ENCODE peak calls at places on chromosomes 12 and 14, in six cellular contexts. L is SK-N-SH, W is sigmoid colon, S is upper lobe of left lung, H is stomach, U is K562. K is an unnamed sample.

GRCh38 chr14:38316922-38317321 is 61.0 kb upstream of the CLEC14A start:
- DNase-seq in H (no peak), U (no peak), S (no peak), L (no peak), W (no peak), K (no peak)

GRCh38 chr12:107130830-107131760 is 37.7 kb upstream of the CRY1 start:
- DNase-seq in S (no peak), W (no peak), U (no peak), L (peak; percentile 58), H (no peak), K (no peak)

GRCh38 chr12:108447168-108447840 is 67.8 kb upstream of the FICD start:
- DNase-seq in L (peak; percentile 35), U (no peak), S (no peak), W (no peak), H (no peak), K (no peak)

GRCh38 chr12:28585146-28585545 is 394.9 kb downstream of the CCDC91 start:
- DNase-seq in S (no peak), H (no peak), W (no peak), L (no peak), U (no peak), K (no peak)

GRCh38 chr12:94754653-94755052 is 104.3 kb upstream of the TMCC3 start:
- DNase-seq in H (no peak), L (no peak), U (no peak), W (no peak), S (no peak), K (no peak)

GRCh38 chr14:28242895-28243294 is 523.7 kb upstream of the FOXG1 start:
- DNase-seq in S (no peak), H (no peak), L (no peak), U (no peak), W (no peak), K (no peak)

GRCh38 chr12:50326636-50327284 is 43.4 kb upstream of the LIMA1 start:
- DNase-seq in W (no peak), L (no peak), U (no peak), H (peak; percentile 54), S (peak; percentile 76), K (peak; percentile 50)

GRCh38 chr12:810635-811415 is 58.4 kb downstream of the WNK1 start:
- DNase-seq in S (no peak), W (no peak), U (no peak), L (no peak), H (no peak), K (no peak)

GRCh38 chr12:79662046-79662811 is 28.5 kb downstream of the PAWR start:
- DNase-seq in H (no peak), S (no peak), W (no peak), L (no peak), U (no peak), K (no peak)

GRCh38 chr12:129659927-129660326 is 243.9 kb downstream of the TMEM132D start:
- DNase-seq in L (no peak), W (no peak), U (peak; percentile 61), S (no peak), H (no peak), K (peak; percentile 15)

GRCh38 chr12:112386726-112387125 is 4.5 kb upstream of the HECTD4 start:
- DNase-seq in H (no peak), U (peak; percentile 78), L (no peak), W (no peak), S (peak; percentile 26), K (no peak)

GRCh38 chr12:14577344-14577743 is 9.7 kb upstream of the PLBD1 start:
- DNase-seq in U (no peak), H (no peak), L (no peak), S (no peak), W (no peak), K (no peak)

DNA sequence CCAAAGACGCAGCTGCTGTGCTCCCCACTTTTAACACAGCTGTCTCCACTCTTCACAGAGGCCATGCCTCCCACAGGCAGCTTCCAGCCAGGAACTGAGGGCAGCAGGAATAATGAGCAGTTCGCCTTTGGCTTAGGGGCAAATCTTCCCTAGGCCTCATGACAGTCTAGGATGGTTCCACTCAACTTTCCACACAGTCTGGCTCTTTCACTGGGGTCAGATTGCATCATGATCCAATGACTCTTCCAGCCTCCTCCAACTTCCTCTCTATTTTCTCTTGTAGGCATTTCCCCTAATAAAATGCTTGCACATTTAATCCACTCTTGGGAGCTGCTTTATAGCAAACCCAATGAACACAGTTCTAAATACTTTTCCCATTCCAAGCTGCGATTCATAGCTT is 271.6 kb upstream of the ATP2B1 start:
- DNase-seq in W (no peak), U (no peak), L (no peak), S (peak; percentile 25), H (no peak), K (no peak)
- TF ChIP-seq POLR2AphosphoS5 in W (no peak), U (no peak), L (no peak), S (no peak), H (no peak), K (no peak)

GRCh38 chr12:7542813-7543212 is 39.2 kb upstream of the CD163 start:
- DNase-seq in W (no peak), H (no peak), S (no peak), U (no peak), L (no peak), K (no peak)
- TF ChIP-seq EP300 in W (no peak), H (no peak), S (no peak), U (no peak), L (no peak), K (no peak)

GRCh38 chr12:26195641-26196423 is 459 bp downstream of the SSPN start:
- DNase-seq in L (peak; percentile 78), S (no peak), W (peak; percentile 81), H (peak; percentile 44), U (no peak), K (peak; percentile 62)
- TF ChIP-seq POLR2AphosphoS5 in L (no peak), S (peak; percentile 12), W (no peak), H (no peak), U (no peak), K (no peak)

GRCh38 chr12:54253240-54253639 is 26.7 kb downstream of the CBX5 start:
- DNase-seq in S (no peak), U (no peak), H (no peak), W (no peak), L (no peak), K (no peak)

GRCh38 chr12:54251667-54252284 is 28.1 kb downstream of the CBX5 start:
- DNase-seq in L (peak; percentile 73), W (no peak), H (no peak), U (peak; percentile 66), S (no peak), K (no peak)

GRCh38 chr12:54246011-54246641 is 33.8 kb downstream of the CBX5 start:
- DNase-seq in L (no peak), S (no peak), H (no peak), W (no peak), U (no peak), K (no peak)

DNA sequence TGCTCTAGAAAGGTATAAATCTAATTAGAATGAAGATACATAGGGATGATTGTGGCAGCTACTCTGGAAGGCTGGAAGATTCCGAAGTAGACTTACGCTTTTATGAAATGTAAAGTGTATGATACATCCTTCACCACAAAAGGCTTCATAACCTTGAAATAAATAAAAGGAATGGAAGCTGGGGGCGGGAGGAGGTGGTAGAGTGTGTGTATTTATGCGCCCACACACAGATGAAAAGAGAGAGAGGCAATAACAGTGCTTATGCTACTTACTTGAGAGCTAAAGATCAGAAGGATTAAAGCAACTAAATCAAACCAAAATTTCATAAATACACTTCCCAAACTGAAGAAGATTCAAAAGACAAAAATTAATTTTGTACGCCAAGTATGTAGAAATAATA is 30.4 kb downstream of the CBX5 start:
- DNase-seq in U (no peak), S (no peak), L (no peak), H (no peak), W (no peak), K (no peak)
- TF ChIP-seq EP300 in U (no peak), S (no peak), L (no peak), H (no peak), W (no peak), K (no peak)

DNA sequence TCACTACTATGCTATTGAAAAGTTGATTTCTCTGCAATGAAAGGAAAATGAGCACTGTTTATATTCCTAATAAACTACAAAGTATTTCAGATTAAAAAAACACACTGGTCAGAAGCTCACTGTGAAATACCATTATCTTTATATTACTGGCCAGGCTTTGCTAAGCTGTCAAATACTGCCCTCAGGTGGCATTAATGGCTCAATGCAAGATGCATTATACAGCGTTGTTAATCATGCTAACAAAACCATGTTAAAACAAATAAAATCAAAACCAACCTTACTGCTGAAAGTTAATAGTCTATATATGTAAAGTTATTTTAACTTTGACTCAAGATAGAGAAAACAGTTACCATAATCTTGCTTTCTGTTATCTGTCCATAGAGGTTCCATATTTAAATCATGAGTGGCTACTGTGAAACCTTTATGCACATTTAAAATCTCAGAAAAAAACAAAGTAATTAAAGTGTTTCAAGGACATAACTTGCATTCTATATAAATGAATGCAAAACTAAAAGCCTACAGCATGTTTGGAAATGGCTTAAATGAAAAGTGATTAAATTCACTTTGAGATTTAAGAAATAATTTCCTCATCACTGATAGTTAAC is 121.7 kb downstream of the RALGAPA1 start:
- DNase-seq in L (peak; percentile 46), W (no peak), S (no peak), U (peak; percentile 55), H (no peak), K (peak; percentile 15)
- TF ChIP-seq POLR2AphosphoS5 in L (no peak), W (no peak), S (no peak), U (no peak), H (no peak), K (no peak)